ENCODE peak calls at places on chromosomes 1 and 21, in eight cellular contexts. O is AG04450, H is tibial artery, A is heart left ventricle, E is kidney epithelial cell, U is mucosa of descending colon, N is PC-3, T is uterus. V is an unnamed sample.

GRCh38 chr1:232982238-232982944 is 32.0 kb downstream of the NTPCR start:
- DNase-seq in O (no peak), H (no peak), A (no peak), E (no peak), U (no peak), N (peak; percentile 44), T (no peak), V (peak; percentile 41)

GRCh38 chr1:11979453-11979817 is 809 bp upstream of the MFN2 start:
- DNase-seq in O (no peak), H (no peak), A (no peak), E (no peak), U (no peak), N (no peak), T (no peak), V (no peak)

GRCh38 chr1:30804381-30804780 is 46.8 kb upstream of the LAPTM5 start:
- DNase-seq in O (no peak), H (no peak), A (no peak), E (no peak), U (no peak), N (no peak), T (no peak), V (no peak)

GRCh38 chr1:47534417-47534816 is 96.6 kb downstream of the FOXD2 start:
- DNase-seq in O (no peak), H (peak; percentile 75), A (no peak), E (no peak), U (no peak), N (no peak), T (no peak), V (no peak)

GRCh38 chr1:230340778-230341546 is 85.2 kb downstream of the PGBD5 start:
- DNase-seq in O (no peak), H (no peak), A (peak; percentile 50), E (no peak), U (no peak), N (no peak), T (no peak), V (no peak)

GRCh38 chr1:156291226-156292061 is 4.0 kb downstream of the GLMP start:
- DNase-seq in O (peak; percentile 50), H (peak; percentile 95), A (peak; percentile 88), E (no peak), U (peak; percentile 92), N (peak; percentile 76), T (peak; percentile 88), V (peak; percentile 94)

GRCh38 chr1:76075877-76076276 is 1.3 kb downstream of the ST6GALNAC3 start:
- DNase-seq in O (no peak), H (no peak), A (no peak), E (no peak), U (no peak), N (peak; percentile 22), T (no peak), V (peak; percentile 62)

GRCh38 chr1:105137543-105138444 is 1388.1 kb downstream of the AMY1C start:
- DNase-seq in O (no peak), H (no peak), A (no peak), E (no peak), U (no peak), N (peak; percentile 61), T (no peak), V (no peak)

GRCh38 chr1:150234647-150235435 is 1.1 kb downstream of the ANP32E start:
- DNase-seq in O (no peak), H (peak; percentile 94), A (peak; percentile 86), E (no peak), U (peak; percentile 92), N (peak; percentile 69), T (peak; percentile 82), V (peak; percentile 90)

GRCh38 chr1:37347104-37347503 is 127.3 kb upstream of the ZC3H12A start:
- DNase-seq in O (no peak), H (no peak), A (no peak), E (no peak), U (no peak), N (no peak), T (no peak), V (no peak)

GRCh38 chr1:213163278-213163711 is 112.3 kb downstream of the RPS6KC1 start:
- DNase-seq in O (no peak), H (no peak), A (no peak), E (no peak), U (no peak), N (peak; percentile 27), T (no peak), V (peak; percentile 14)

GRCh38 chr1:30475201-30475600 is 248.2 kb downstream of the MATN1 start:
- DNase-seq in O (no peak), H (peak; percentile 39), A (no peak), E (no peak), U (no peak), N (no peak), T (no peak), V (no peak)

GRCh38 chr1:218371927-218372672 is 27.0 kb downstream of the TGFB2 start:
- DNase-seq in O (no peak), H (no peak), A (peak; percentile 39), E (no peak), U (no peak), N (no peak), T (peak; percentile 44), V (peak; percentile 72)

GRCh38 chr1:46520063-46520911 is 30.7 kb downstream of the DMBX1 start:
- DNase-seq in O (peak; percentile 27), H (no peak), A (no peak), E (peak; percentile 72), U (no peak), N (peak; percentile 87), T (no peak), V (peak; percentile 65)

GRCh38 chr1:216903389-216903754 is 180.1 kb upstream of the ESRRG start:
- DNase-seq in O (peak; percentile 50), H (no peak), A (no peak), E (peak; percentile 88), U (no peak), N (peak; percentile 82), T (no peak), V (no peak)

GRCh38 chr1:76238094-76238551 is 163.6 kb downstream of the ST6GALNAC3 start:
- DNase-seq in O (no peak), H (no peak), A (no peak), E (no peak), U (no peak), N (no peak), T (no peak), V (peak; percentile 10)

GRCh38 chr1:9280015-9280860 is 12.5 kb upstream of the SPSB1 start:
- DNase-seq in O (no peak), H (peak; percentile 86), A (no peak), E (peak; percentile 81), U (peak; percentile 84), N (peak; percentile 91), T (peak; percentile 63), V (peak; percentile 99)

GRCh38 chr1:5765997-5766913 is 226.0 kb downstream of the NPHP4 start:
- DNase-seq in O (no peak), H (peak; percentile 52), A (no peak), E (no peak), U (no peak), N (no peak), T (no peak), V (no peak)

GRCh38 chr1:44254392-44254791 is 41.1 kb downstream of the DMAP1 start:
- DNase-seq in O (no peak), H (no peak), A (no peak), E (no peak), U (no peak), N (no peak), T (no peak), V (no peak)

GRCh38 chr1:212413902-212414327 is 771 bp downstream of the PACC1 start:
- DNase-seq in O (no peak), H (no peak), A (no peak), E (no peak), U (no peak), N (no peak), T (no peak), V (peak; percentile 23)

GRCh38 chr1:203592156-203592555 is 34.5 kb upstream of the ATP2B4 start:
- DNase-seq in O (no peak), H (no peak), A (no peak), E (no peak), U (no peak), N (no peak), T (peak; percentile 71), V (no peak)

GRCh38 chr1:207962716-207963428 is 51.9 kb upstream of the CD34 start:
- DNase-seq in O (no peak), H (peak; percentile 76), A (peak; percentile 66), E (no peak), U (peak; percentile 73), N (no peak), T (peak; percentile 54), V (peak; percentile 23)

GRCh38 chr1:174942547-174943255 is 57.0 kb upstream of the CACYBP start:
- DNase-seq in O (no peak), H (no peak), A (no peak), E (no peak), U (no peak), N (no peak), T (no peak), V (no peak)

GRCh38 chr1:190367200-190367599 is 110.5 kb downstream of the BRINP3 start:
- DNase-seq in O (no peak), H (no peak), A (no peak), E (no peak), U (no peak), N (no peak), T (no peak), V (no peak)

GRCh38 chr1:46517010-46517600 is 27.5 kb downstream of the DMBX1 start:
- DNase-seq in O (no peak), H (no peak), A (no peak), E (no peak), U (peak; percentile 88), N (peak; percentile 91), T (no peak), V (no peak)

GRCh38 chr1:98420376-98421097 is 241.0 kb upstream of the SNX7 start:
- DNase-seq in O (no peak), H (no peak), A (no peak), E (no peak), U (no peak), N (peak; percentile 41), T (no peak), V (peak; percentile 57)

GRCh38 chr1:145908653-145909052 is 1.2 kb downstream of the ITGA10 start:
- DNase-seq in O (no peak), H (no peak), A (no peak), E (no peak), U (no peak), N (no peak), T (no peak), V (peak; percentile 68)

GRCh38 chr1:27301052-27301422 is 20.9 kb upstream of the TMEM222 start:
- DNase-seq in O (no peak), H (no peak), A (no peak), E (no peak), U (no peak), N (no peak), T (no peak), V (no peak)
- TF ChIP-seq CTCF in O (no peak), H (no peak), A (peak; percentile 10), E (no peak), U (no peak), N (no peak), T (no peak), V (no peak)

GRCh38 chr21:31186916-31187315 is 148.6 kb upstream of the KRTAP19-8 start:
- DNase-seq in O (no peak), H (no peak), A (no peak), E (no peak), U (no peak), N (no peak), T (no peak), V (no peak)
- H3K4me3 ChIP-seq in O (no peak overlapping the region), H (no peak overlapping the region), A (no peak overlapping the region), E (no peak overlapping the region), U (no peak overlapping the region), N (no peak overlapping the region), T (no peak overlapping the region), V (no peak overlapping the region)

GRCh38 chr21:42094811-42095210 is 23.7 kb downstream of the UMODL1 start:
- DNase-seq in O (no peak), H (no peak), A (no peak), E (no peak), U (peak; percentile 49), N (peak; percentile 19), T (no peak), V (no peak)
- TF ChIP-seq CTCF in O (no peak), H (no peak), A (no peak), E (no peak), U (no peak), N (peak; percentile 34), T (no peak), V (no peak)

GRCh38 chr21:15199940-15200339 is 135.1 kb upstream of the NRIP1 start:
- DNase-seq in O (no peak), H (no peak), A (no peak), E (no peak), U (no peak), N (no peak), T (no peak), V (no peak)
- H3K4me3 ChIP-seq in O (no peak overlapping the region), H (no peak overlapping the region), A (no peak overlapping the region), E (no peak overlapping the region), U (no peak overlapping the region), N (no peak overlapping the region), T (no peak overlapping the region), V (no peak overlapping the region)